ENCODE peak calls at places on chromosomes 1 and 21, in ten cellular contexts. One of them, this sample, is unnamed.

GRCh38 chr21:35204850-35205564 is 155.9 kb upstream of the RUNX1 start:
- DNase-seq in NCI-H510A treated with DMSO at 0.1 percent for 48 hours: no peak
- DNase-seq in IMR-90: peak
- DNase-seq in RPMI7951: peak
- DNase-seq in epithelial cell of esophagus: no peak
- DNase-seq in hippocampal formation: peak
- DNase-seq in NCI-H1436: no peak
- DNase-seq in HFF-Myc: peak
- DNase-seq in astrocyte of the cerebellum: no peak
- DNase-seq in stimulated activated CD8-positive, alpha-beta memory T cell treated with anti-CD3 and anti-CD28 coated beads, Interleukin-7, amount 100 ng/mL, for 48 hours: no peak
- DNase-seq in this sample: no peak

GRCh38 chr1:2980073-2980791 is 41.0 kb upstream of the ACTRT2 start:
- DNase-seq in NCI-H510A treated with DMSO at 0.1 percent for 48 hours: no peak
- DNase-seq in epithelial cell of esophagus: no peak
- DNase-seq in astrocyte of the cerebellum: no peak
- DNase-seq in IMR-90: no peak
- DNase-seq in stimulated activated CD8-positive, alpha-beta memory T cell treated with anti-CD3 and anti-CD28 coated beads, Interleukin-7, amount 100 ng/mL, for 48 hours: no peak
- DNase-seq in RPMI7951: no peak
- DNase-seq in HFF-Myc: no peak
- DNase-seq in NCI-H1436: no peak
- DNase-seq in hippocampal formation: no peak
- DNase-seq in this sample: no peak

GRCh38 chr1:205664399-205665108 is 15.8 kb downstream of the SLC45A3 start:
- DNase-seq in astrocyte of the cerebellum: no peak
- DNase-seq in hippocampal formation: no peak
- DNase-seq in IMR-90: peak
- DNase-seq in NCI-H1436: no peak
- DNase-seq in NCI-H510A treated with DMSO at 0.1 percent for 48 hours: no peak
- DNase-seq in RPMI7951: no peak
- DNase-seq in stimulated activated CD8-positive, alpha-beta memory T cell treated with anti-CD3 and anti-CD28 coated beads, Interleukin-7, amount 100 ng/mL, for 48 hours: no peak
- DNase-seq in epithelial cell of esophagus: peak
- DNase-seq in HFF-Myc: no peak
- DNase-seq in this sample: peak

GRCh38 chr1:9473032-9473792 is 66.1 kb upstream of the SLC25A33 start:
- DNase-seq in NCI-H510A treated with DMSO at 0.1 percent for 48 hours: peak
- DNase-seq in stimulated activated CD8-positive, alpha-beta memory T cell treated with anti-CD3 and anti-CD28 coated beads, Interleukin-7, amount 100 ng/mL, for 48 hours: no peak
- DNase-seq in astrocyte of the cerebellum: peak
- DNase-seq in RPMI7951: peak
- DNase-seq in epithelial cell of esophagus: peak
- DNase-seq in hippocampal formation: no peak
- DNase-seq in NCI-H1436: no peak
- DNase-seq in HFF-Myc: peak
- DNase-seq in IMR-90: peak
- DNase-seq in this sample: no peak

GRCh38 chr21:39451332-39452206 is at the start of gene SH3BGR:
- DNase-seq in stimulated activated CD8-positive, alpha-beta memory T cell treated with anti-CD3 and anti-CD28 coated beads, Interleukin-7, amount 100 ng/mL, for 48 hours: no peak
- DNase-seq in hippocampal formation: peak
- DNase-seq in NCI-H510A treated with DMSO at 0.1 percent for 48 hours: peak
- DNase-seq in HFF-Myc: no peak
- DNase-seq in RPMI7951: no peak
- DNase-seq in epithelial cell of esophagus: peak
- DNase-seq in IMR-90: no peak
- DNase-seq in astrocyte of the cerebellum: no peak
- DNase-seq in NCI-H1436: no peak
- DNase-seq in this sample: peak

GRCh38 chr1:227654858-227655752 is 80.0 kb downstream of the JMJD4 start:
- DNase-seq in astrocyte of the cerebellum: no peak
- DNase-seq in NCI-H510A treated with DMSO at 0.1 percent for 48 hours: no peak
- DNase-seq in HFF-Myc: no peak
- DNase-seq in stimulated activated CD8-positive, alpha-beta memory T cell treated with anti-CD3 and anti-CD28 coated beads, Interleukin-7, amount 100 ng/mL, for 48 hours: no peak
- DNase-seq in NCI-H1436: no peak
- DNase-seq in IMR-90: no peak
- DNase-seq in RPMI7951: peak
- DNase-seq in hippocampal formation: no peak
- DNase-seq in epithelial cell of esophagus: no peak
- DNase-seq in this sample: no peak

GRCh38 chr1:44621841-44622286 is 52.4 kb downstream of the TMEM53 start:
- DNase-seq in stimulated activated CD8-positive, alpha-beta memory T cell treated with anti-CD3 and anti-CD28 coated beads, Interleukin-7, amount 100 ng/mL, for 48 hours: no peak
- DNase-seq in HFF-Myc: peak
- DNase-seq in epithelial cell of esophagus: no peak
- DNase-seq in NCI-H1436: no peak
- DNase-seq in NCI-H510A treated with DMSO at 0.1 percent for 48 hours: no peak
- DNase-seq in RPMI7951: no peak
- DNase-seq in hippocampal formation: no peak
- DNase-seq in IMR-90: peak
- DNase-seq in astrocyte of the cerebellum: no peak
- DNase-seq in this sample: no peak

GRCh38 chr1:152367436-152367835 is 7.6 kb upstream of the FLG2 start:
- DNase-seq in HFF-Myc: no peak
- DNase-seq in stimulated activated CD8-positive, alpha-beta memory T cell treated with anti-CD3 and anti-CD28 coated beads, Interleukin-7, amount 100 ng/mL, for 48 hours: no peak
- DNase-seq in IMR-90: no peak
- DNase-seq in astrocyte of the cerebellum: no peak
- DNase-seq in NCI-H510A treated with DMSO at 0.1 percent for 48 hours: no peak
- DNase-seq in epithelial cell of esophagus: peak
- DNase-seq in NCI-H1436: no peak
- DNase-seq in hippocampal formation: no peak
- DNase-seq in RPMI7951: no peak
- DNase-seq in this sample: no peak

GRCh38 chr1:174466607-174467006 is 18.8 kb downstream of the GPR52 start:
- DNase-seq in epithelial cell of esophagus: no peak
- DNase-seq in NCI-H510A treated with DMSO at 0.1 percent for 48 hours: no peak
- DNase-seq in astrocyte of the cerebellum: no peak
- DNase-seq in stimulated activated CD8-positive, alpha-beta memory T cell treated with anti-CD3 and anti-CD28 coated beads, Interleukin-7, amount 100 ng/mL, for 48 hours: no peak
- DNase-seq in HFF-Myc: no peak
- DNase-seq in hippocampal formation: no peak
- DNase-seq in IMR-90: no peak
- DNase-seq in NCI-H1436: no peak
- DNase-seq in RPMI7951: no peak
- DNase-seq in this sample: no peak

GRCh38 chr1:202835548-202836072 is 24.9 kb downstream of the PCAT6 start:
- DNase-seq in NCI-H510A treated with DMSO at 0.1 percent for 48 hours: no peak
- DNase-seq in stimulated activated CD8-positive, alpha-beta memory T cell treated with anti-CD3 and anti-CD28 coated beads, Interleukin-7, amount 100 ng/mL, for 48 hours: no peak
- DNase-seq in IMR-90: no peak
- DNase-seq in NCI-H1436: no peak
- DNase-seq in hippocampal formation: no peak
- DNase-seq in astrocyte of the cerebellum: no peak
- DNase-seq in HFF-Myc: no peak
- DNase-seq in epithelial cell of esophagus: no peak
- DNase-seq in RPMI7951: no peak
- DNase-seq in this sample: no peak

GRCh38 chr1:18322353-18323032 is 158.2 kb upstream of the KLHDC7A start:
- DNase-seq in NCI-H510A treated with DMSO at 0.1 percent for 48 hours: no peak
- DNase-seq in IMR-90: no peak
- DNase-seq in HFF-Myc: no peak
- DNase-seq in NCI-H1436: no peak
- DNase-seq in RPMI7951: no peak
- DNase-seq in epithelial cell of esophagus: no peak
- DNase-seq in astrocyte of the cerebellum: no peak
- DNase-seq in stimulated activated CD8-positive, alpha-beta memory T cell treated with anti-CD3 and anti-CD28 coated beads, Interleukin-7, amount 100 ng/mL, for 48 hours: no peak
- DNase-seq in hippocampal formation: no peak
- DNase-seq in this sample: no peak

GRCh38 chr1:9442266-9442846 is 96.9 kb upstream of the SLC25A33 start:
- DNase-seq in hippocampal formation: no peak
- DNase-seq in stimulated activated CD8-positive, alpha-beta memory T cell treated with anti-CD3 and anti-CD28 coated beads, Interleukin-7, amount 100 ng/mL, for 48 hours: no peak
- DNase-seq in astrocyte of the cerebellum: no peak
- DNase-seq in NCI-H510A treated with DMSO at 0.1 percent for 48 hours: peak
- DNase-seq in NCI-H1436: no peak
- DNase-seq in IMR-90: peak
- DNase-seq in epithelial cell of esophagus: no peak
- DNase-seq in HFF-Myc: no peak
- DNase-seq in RPMI7951: peak
- DNase-seq in this sample: no peak

GRCh38 chr1:13517193-13517812 is 3.5 kb upstream of the LRRC38 start:
- DNase-seq in NCI-H1436: no peak
- DNase-seq in astrocyte of the cerebellum: no peak
- DNase-seq in stimulated activated CD8-positive, alpha-beta memory T cell treated with anti-CD3 and anti-CD28 coated beads, Interleukin-7, amount 100 ng/mL, for 48 hours: no peak
- DNase-seq in hippocampal formation: no peak
- DNase-seq in epithelial cell of esophagus: no peak
- DNase-seq in NCI-H510A treated with DMSO at 0.1 percent for 48 hours: no peak
- DNase-seq in IMR-90: no peak
- DNase-seq in HFF-Myc: no peak
- DNase-seq in RPMI7951: no peak
- DNase-seq in this sample: no peak

GRCh38 chr1:19960621-19961020 is 18.8 kb downstream of the PLA2G2A start:
- DNase-seq in IMR-90: no peak
- DNase-seq in RPMI7951: no peak
- DNase-seq in epithelial cell of esophagus: no peak
- DNase-seq in stimulated activated CD8-positive, alpha-beta memory T cell treated with anti-CD3 and anti-CD28 coated beads, Interleukin-7, amount 100 ng/mL, for 48 hours: no peak
- DNase-seq in NCI-H1436: no peak
- DNase-seq in NCI-H510A treated with DMSO at 0.1 percent for 48 hours: no peak
- DNase-seq in hippocampal formation: no peak
- DNase-seq in astrocyte of the cerebellum: no peak
- DNase-seq in HFF-Myc: no peak
- DNase-seq in this sample: no peak

This sample was measured in NCI-H1105 treated with DMSO at 0.1 percent for 48 hours.